ENCODE peak calls at places on chromosome 5, in ten cellular contexts. One of them, this sample, is unnamed.

GRCh38 chr5:68086857-68087256 is 128.7 kb upstream of the PIK3R1 start:
- DNase-seq in cardiac muscle cell: no peak
- DNase-seq in AG08396: peak; percentile 54
- DNase-seq in CD4-positive, alpha-beta memory T cell: no peak
- DNase-seq in Ammon's horn: peak; percentile 82
- DNase-seq in NCI-H748 treated with DMSO at 0.1 percent for 48 hours: no peak
- DNase-seq in activated naive CD4-positive, alpha-beta T cell treated with Interleukin-2 at 50 U/mL for 16 hours: no peak
- DNase-seq in H9: no peak
- DNase-seq in NCI-H2107: no peak
- DNase-seq in left kidney: no peak
- DNase-seq in this sample: peak; percentile 67

GRCh38 chr5:150448960-150449490 is 514 bp downstream of the RPS14 start:
- DNase-seq in NCI-H2107: no peak
- DNase-seq in CD4-positive, alpha-beta memory T cell: peak; percentile 27
- DNase-seq in Ammon's horn: no peak
- DNase-seq in H9: no peak
- DNase-seq in left kidney: peak; percentile 43
- DNase-seq in cardiac muscle cell: peak; percentile 25
- DNase-seq in activated naive CD4-positive, alpha-beta T cell treated with Interleukin-2 at 50 U/mL for 16 hours: no peak
- DNase-seq in NCI-H748 treated with DMSO at 0.1 percent for 48 hours: no peak
- DNase-seq in AG08396: no peak
- DNase-seq in this sample: no peak

GRCh38 chr5:142280066-142281011 is 44.5 kb downstream of the SPRY4 start:
- DNase-seq in H9: peak; percentile 96
- DNase-seq in activated naive CD4-positive, alpha-beta T cell treated with Interleukin-2 at 50 U/mL for 16 hours: no peak
- DNase-seq in AG08396: peak; percentile 75
- DNase-seq in Ammon's horn: no peak
- DNase-seq in cardiac muscle cell: peak; percentile 81
- DNase-seq in NCI-H2107: no peak
- DNase-seq in NCI-H748 treated with DMSO at 0.1 percent for 48 hours: no peak
- DNase-seq in CD4-positive, alpha-beta memory T cell: no peak
- DNase-seq in left kidney: peak; percentile 96
- DNase-seq in this sample: peak; percentile 23

GRCh38 chr5:69485471-69485870 is 7.1 kb upstream of the OCLN start:
- DNase-seq in H9: no peak
- DNase-seq in AG08396: no peak
- DNase-seq in cardiac muscle cell: no peak
- DNase-seq in NCI-H748 treated with DMSO at 0.1 percent for 48 hours: no peak
- DNase-seq in left kidney: peak; percentile 49
- DNase-seq in activated naive CD4-positive, alpha-beta T cell treated with Interleukin-2 at 50 U/mL for 16 hours: no peak
- DNase-seq in Ammon's horn: no peak
- DNase-seq in CD4-positive, alpha-beta memory T cell: no peak
- DNase-seq in NCI-H2107: no peak
- DNase-seq in this sample: no peak

GRCh38 chr5:14153932-14154646 is 10.9 kb downstream of the TRIO start:
- DNase-seq in H9: no peak
- DNase-seq in CD4-positive, alpha-beta memory T cell: no peak
- DNase-seq in AG08396: peak; percentile 56
- DNase-seq in left kidney: peak; percentile 78
- DNase-seq in activated naive CD4-positive, alpha-beta T cell treated with Interleukin-2 at 50 U/mL for 16 hours: no peak
- DNase-seq in NCI-H2107: no peak
- DNase-seq in NCI-H748 treated with DMSO at 0.1 percent for 48 hours: no peak
- DNase-seq in cardiac muscle cell: peak; percentile 70
- DNase-seq in Ammon's horn: peak; percentile 58
- DNase-seq in this sample: peak; percentile 40

GRCh38 chr5:155270737-155271136 is 257.2 kb downstream of the KIF4B start:
- DNase-seq in CD4-positive, alpha-beta memory T cell: no peak
- DNase-seq in NCI-H2107: no peak
- DNase-seq in H9: no peak
- DNase-seq in cardiac muscle cell: no peak
- DNase-seq in left kidney: no peak
- DNase-seq in AG08396: no peak
- DNase-seq in activated naive CD4-positive, alpha-beta T cell treated with Interleukin-2 at 50 U/mL for 16 hours: no peak
- DNase-seq in Ammon's horn: no peak
- DNase-seq in NCI-H748 treated with DMSO at 0.1 percent for 48 hours: no peak
- DNase-seq in this sample: no peak

GRCh38 chr5:130514984-130515690 is 610.9 kb downstream of the CHSY3 start:
- DNase-seq in H9: no peak
- DNase-seq in CD4-positive, alpha-beta memory T cell: no peak
- DNase-seq in NCI-H748 treated with DMSO at 0.1 percent for 48 hours: no peak
- DNase-seq in AG08396: no peak
- DNase-seq in NCI-H2107: no peak
- DNase-seq in cardiac muscle cell: no peak
- DNase-seq in activated naive CD4-positive, alpha-beta T cell treated with Interleukin-2 at 50 U/mL for 16 hours: no peak
- DNase-seq in left kidney: no peak
- DNase-seq in Ammon's horn: no peak
- DNase-seq in this sample: no peak

GRCh38 chr5:134692722-134693121 is 44.1 kb downstream of the SEC24A start:
- DNase-seq in activated naive CD4-positive, alpha-beta T cell treated with Interleukin-2 at 50 U/mL for 16 hours: no peak
- DNase-seq in H9: no peak
- DNase-seq in left kidney: no peak
- DNase-seq in Ammon's horn: no peak
- DNase-seq in NCI-H2107: no peak
- DNase-seq in NCI-H748 treated with DMSO at 0.1 percent for 48 hours: no peak
- DNase-seq in cardiac muscle cell: no peak
- DNase-seq in AG08396: no peak
- DNase-seq in CD4-positive, alpha-beta memory T cell: no peak
- DNase-seq in this sample: no peak

GRCh38 chr5:31213676-31214638 is 20.5 kb downstream of the CDH6 start:
- DNase-seq in H9: no peak
- DNase-seq in Ammon's horn: no peak
- DNase-seq in AG08396: no peak
- DNase-seq in activated naive CD4-positive, alpha-beta T cell treated with Interleukin-2 at 50 U/mL for 16 hours: no peak
- DNase-seq in NCI-H2107: no peak
- DNase-seq in NCI-H748 treated with DMSO at 0.1 percent for 48 hours: peak; percentile 96
- DNase-seq in left kidney: peak; percentile 76
- DNase-seq in cardiac muscle cell: peak; percentile 19
- DNase-seq in CD4-positive, alpha-beta memory T cell: no peak
- DNase-seq in this sample: no peak

GRCh38 chr5:83294246-83294645 is 177.3 kb upstream of the VCAN start:
- DNase-seq in left kidney: no peak
- DNase-seq in Ammon's horn: no peak
- DNase-seq in AG08396: no peak
- DNase-seq in CD4-positive, alpha-beta memory T cell: no peak
- DNase-seq in cardiac muscle cell: no peak
- DNase-seq in H9: no peak
- DNase-seq in activated naive CD4-positive, alpha-beta T cell treated with Interleukin-2 at 50 U/mL for 16 hours: no peak
- DNase-seq in NCI-H748 treated with DMSO at 0.1 percent for 48 hours: no peak
- DNase-seq in NCI-H2107: no peak
- DNase-seq in this sample: no peak

GRCh38 chr5:9350301-9350797 is 195.5 kb downstream of the SEMA5A start:
- DNase-seq in NCI-H748 treated with DMSO at 0.1 percent for 48 hours: no peak
- DNase-seq in AG08396: no peak
- DNase-seq in H9: no peak
- DNase-seq in NCI-H2107: no peak
- DNase-seq in CD4-positive, alpha-beta memory T cell: no peak
- DNase-seq in cardiac muscle cell: no peak
- DNase-seq in Ammon's horn: no peak
- DNase-seq in left kidney: no peak
- DNase-seq in activated naive CD4-positive, alpha-beta T cell treated with Interleukin-2 at 50 U/mL for 16 hours: no peak
- DNase-seq in this sample: no peak

GRCh38 chr5:119220576-119221197 is 135.1 kb upstream of the TNFAIP8 start:
- DNase-seq in NCI-H2107: no peak
- DNase-seq in cardiac muscle cell: no peak
- DNase-seq in AG08396: no peak
- DNase-seq in Ammon's horn: no peak
- DNase-seq in left kidney: no peak
- DNase-seq in H9: no peak
- DNase-seq in activated naive CD4-positive, alpha-beta T cell treated with Interleukin-2 at 50 U/mL for 16 hours: no peak
- DNase-seq in NCI-H748 treated with DMSO at 0.1 percent for 48 hours: no peak
- DNase-seq in CD4-positive, alpha-beta memory T cell: no peak
- DNase-seq in this sample: no peak

GRCh38 chr5:26482817-26483375 is 555.5 kb downstream of the CDH9 start:
- DNase-seq in activated naive CD4-positive, alpha-beta T cell treated with Interleukin-2 at 50 U/mL for 16 hours: no peak
- DNase-seq in CD4-positive, alpha-beta memory T cell: no peak
- DNase-seq in H9: peak; percentile 81
- DNase-seq in cardiac muscle cell: peak; percentile 55
- DNase-seq in NCI-H2107: no peak
- DNase-seq in left kidney: peak; percentile 61
- DNase-seq in AG08396: peak; percentile 19
- DNase-seq in NCI-H748 treated with DMSO at 0.1 percent for 48 hours: peak; percentile 87
- DNase-seq in Ammon's horn: peak; percentile 75
- DNase-seq in this sample: peak; percentile 38

GRCh38 chr5:170437621-170438375 is 48.6 kb upstream of the KCNMB1 start:
- DNase-seq in Ammon's horn: no peak
- DNase-seq in NCI-H748 treated with DMSO at 0.1 percent for 48 hours: no peak
- DNase-seq in NCI-H2107: no peak
- DNase-seq in H9: peak; percentile 10
- DNase-seq in CD4-positive, alpha-beta memory T cell: no peak
- DNase-seq in cardiac muscle cell: no peak
- DNase-seq in AG08396: no peak
- DNase-seq in activated naive CD4-positive, alpha-beta T cell treated with Interleukin-2 at 50 U/mL for 16 hours: no peak
- DNase-seq in left kidney: no peak
- DNase-seq in this sample: no peak

GRCh38 chr5:159873680-159874079 is 42.6 kb upstream of the ADRA1B start:
- DNase-seq in cardiac muscle cell: no peak
- DNase-seq in CD4-positive, alpha-beta memory T cell: no peak
- DNase-seq in NCI-H748 treated with DMSO at 0.1 percent for 48 hours: no peak
- DNase-seq in H9: no peak
- DNase-seq in left kidney: no peak
- DNase-seq in activated naive CD4-positive, alpha-beta T cell treated with Interleukin-2 at 50 U/mL for 16 hours: no peak
- DNase-seq in AG08396: no peak
- DNase-seq in Ammon's horn: no peak
- DNase-seq in NCI-H2107: no peak
- DNase-seq in this sample: no peak

GRCh38 chr5:125093776-125094175 is 347.3 kb upstream of the ZNF608 start:
- DNase-seq in cardiac muscle cell: no peak
- DNase-seq in NCI-H748 treated with DMSO at 0.1 percent for 48 hours: no peak
- DNase-seq in CD4-positive, alpha-beta memory T cell: no peak
- DNase-seq in H9: no peak
- DNase-seq in left kidney: no peak
- DNase-seq in Ammon's horn: no peak
- DNase-seq in NCI-H2107: no peak
- DNase-seq in activated naive CD4-positive, alpha-beta T cell treated with Interleukin-2 at 50 U/mL for 16 hours: no peak
- DNase-seq in AG08396: peak; percentile 82
- DNase-seq in this sample: no peak